ENCODE peak calls at places on chromosomes 5 and 9, in four cellular contexts. V is stimulated activated CD4-positive, alpha-beta T cell treated with anti-CD3 and anti-CD28 coated beads, Interleukin-4, amount 100 ng/mL, for 4 hours; X is BJ; G is GM10248. Q is an unnamed sample.

GRCh38 chr5:16411741-16412455 is 53.7 kb downstream of the ZNF622 start:
- DNase-seq in G (no peak), V (no peak), X (no peak), Q (no peak)

GRCh38 chr5:139133237-139133636 is 64.9 kb downstream of the SIL1 start:
- DNase-seq in G (no peak), V (no peak), X (no peak), Q (no peak)

GRCh38 chr5:51347704-51348103 is 35.5 kb upstream of the ISL1 start:
- DNase-seq in G (no peak), X (no peak), V (no peak), Q (no peak)

GRCh38 chr9:83062011-83062652 is 810 bp downstream of the RASEF start:
- DNase-seq in G (no peak), X (no peak), V (no peak), Q (no peak)

GRCh38 chr9:27400334-27400875 is 103.5 kb upstream of the EQTN start:
- DNase-seq in G (no peak), X (no peak), V (no peak), Q (no peak)

GRCh38 chr5:175796536-175797499 is 74.6 kb upstream of the CPLX2 start:
- DNase-seq in X (peak; percentile 8), V (peak; percentile 74), G (peak; percentile 83), Q (peak; percentile 81)

GRCh38 chr5:169805937-169806700 is 169.0 kb downstream of the DOCK2 start:
- DNase-seq in X (no peak), G (peak; percentile 58), V (no peak), Q (peak; percentile 64)

GRCh38 chr5:36382890-36383289 is 81.2 kb upstream of the RANBP3L start:
- DNase-seq in G (no peak), X (no peak), V (no peak), Q (no peak)